ENCODE peak calls at places on chromosome 12, in four cellular contexts. One of them, this sample, is unnamed.

GRCh38 chr12:130925616-130926015 is 28.1 kb upstream of the ADGRD1 start:
- DNase-seq in naive thymus-derived CD8-positive, alpha-beta T cell: no peak
- DNase-seq in ureter: no peak
- DNase-seq in caudate nucleus: no peak
- DNase-seq in this sample: no peak

GRCh38 chr12:64976131-64976530 is 145.0 kb downstream of the WIF1 start:
- DNase-seq in naive thymus-derived CD8-positive, alpha-beta T cell: no peak
- DNase-seq in ureter: no peak
- DNase-seq in caudate nucleus: no peak
- DNase-seq in this sample: no peak

GRCh38 chr12:32270818-32271710 is 128.3 kb upstream of the FGD4 start:
- DNase-seq in naive thymus-derived CD8-positive, alpha-beta T cell: no peak
- DNase-seq in ureter: no peak
- DNase-seq in caudate nucleus: peak; percentile 10
- DNase-seq in this sample: no peak

GRCh38 chr12:121300083-121300819 is 3.7 kb upstream of the CAMKK2 start:
- DNase-seq in naive thymus-derived CD8-positive, alpha-beta T cell: no peak
- DNase-seq in ureter: no peak
- DNase-seq in caudate nucleus: no peak
- DNase-seq in this sample: no peak

GRCh38 chr12:10842862-10843261 is 6.4 kb downstream of the PRR4 start:
- DNase-seq in naive thymus-derived CD8-positive, alpha-beta T cell: no peak
- DNase-seq in ureter: no peak
- DNase-seq in caudate nucleus: no peak
- DNase-seq in this sample: no peak

GRCh38 chr12:31859232-31859977 is 99.8 kb upstream of the RESF1 start:
- DNase-seq in naive thymus-derived CD8-positive, alpha-beta T cell: no peak
- DNase-seq in ureter: no peak
- DNase-seq in caudate nucleus: no peak
- DNase-seq in this sample: no peak

GRCh38 chr12:47767197-47767724 is 5.8 kb upstream of the SLC48A1 start:
- DNase-seq in naive thymus-derived CD8-positive, alpha-beta T cell: peak; percentile 61
- DNase-seq in ureter: no peak
- DNase-seq in caudate nucleus: peak; percentile 8
- DNase-seq in this sample: peak; percentile 58

GRCh38 chr12:129193263-129193871 is 340.1 kb downstream of the GLT1D1 start:
- DNase-seq in naive thymus-derived CD8-positive, alpha-beta T cell: no peak
- DNase-seq in ureter: no peak
- DNase-seq in caudate nucleus: no peak
- DNase-seq in this sample: no peak

GRCh38 chr12:128606040-128606439 is 217.7 kb downstream of the SLC15A4 start:
- DNase-seq in naive thymus-derived CD8-positive, alpha-beta T cell: no peak
- DNase-seq in ureter: no peak
- DNase-seq in caudate nucleus: no peak
- DNase-seq in this sample: no peak

GRCh38 chr12:50603817-50604639 is 99.2 kb downstream of the DIP2B start:
- DNase-seq in naive thymus-derived CD8-positive, alpha-beta T cell: no peak
- DNase-seq in ureter: no peak
- DNase-seq in caudate nucleus: no peak
- DNase-seq in this sample: no peak

GRCh38 chr12:127126260-127126628 is 1140.7 kb upstream of the TMEM132C start:
- DNase-seq in naive thymus-derived CD8-positive, alpha-beta T cell: no peak
- DNase-seq in ureter: no peak
- DNase-seq in caudate nucleus: no peak
- DNase-seq in this sample: no peak

GRCh38 chr12:91180577-91180976 is 2.0 kb downstream of the DCN start:
- DNase-seq in naive thymus-derived CD8-positive, alpha-beta T cell: no peak
- DNase-seq in ureter: no peak
- DNase-seq in caudate nucleus: no peak
- DNase-seq in this sample: no peak

This sample was measured in activated effector memory CD4-positive, alpha-beta T cell treated with Interleukin-2 at 50 U/mL for 16 hours.